ENCODE peak calls at places on chromosomes 3 and 15, in four cellular contexts. One of them, this sample, is unnamed.

GRCh38 chr3:39138804-39139415 is 14.5 kb downstream of the CSRNP1 start:
- DNase-seq in uterus: peak; percentile 51
- DNase-seq in body of pancreas: no peak
- DNase-seq in gastrocnemius medialis: peak; percentile 72
- DNase-seq in this sample: no peak

GRCh38 chr3:111582114-111582461 is 13.1 kb downstream of the ZBED2 start:
- DNase-seq in uterus: no peak
- DNase-seq in body of pancreas: no peak
- DNase-seq in gastrocnemius medialis: no peak
- DNase-seq in this sample: no peak

GRCh38 chr3:61562810-61563613 is 1.6 kb downstream of the PTPRG start:
- DNase-seq in uterus: peak; percentile 37
- DNase-seq in body of pancreas: no peak
- DNase-seq in gastrocnemius medialis: peak; percentile 28
- DNase-seq in this sample: peak; percentile 35

GRCh38 chr15:31457631-31458526 is 131.2 kb downstream of the KLF13 start:
- DNase-seq in uterus: no peak
- DNase-seq in body of pancreas: no peak
- DNase-seq in gastrocnemius medialis: no peak
- DNase-seq in this sample: no peak

GRCh38 chr3:71951842-71952241 is 166.9 kb upstream of the PROK2 start:
- DNase-seq in uterus: no peak
- DNase-seq in body of pancreas: no peak
- DNase-seq in gastrocnemius medialis: no peak
- DNase-seq in this sample: no peak

GRCh38 chr3:94967196-94967595 is 904.3 kb downstream of the NSUN3 start:
- DNase-seq in uterus: no peak
- DNase-seq in body of pancreas: no peak
- DNase-seq in gastrocnemius medialis: no peak
- DNase-seq in this sample: no peak

GRCh38 chr15:96054606-96055005 is 275.9 kb upstream of the NR2F2 start:
- DNase-seq in uterus: no peak
- DNase-seq in body of pancreas: no peak
- DNase-seq in gastrocnemius medialis: no peak
- DNase-seq in this sample: no peak

GRCh38 chr3:178618197-178618596 is 82.0 kb downstream of the KCNMB2 start:
- DNase-seq in uterus: no peak
- DNase-seq in body of pancreas: no peak
- DNase-seq in gastrocnemius medialis: no peak
- DNase-seq in this sample: no peak

GRCh38 chr3:31066999-31067398 is 172.5 kb upstream of the GADL1 start:
- DNase-seq in uterus: peak; percentile 36
- DNase-seq in body of pancreas: peak; percentile 25
- DNase-seq in gastrocnemius medialis: peak; percentile 77
- DNase-seq in this sample: no peak

GRCh38 chr3:123344175-123344908 is 104.5 kb downstream of the ADCY5 start:
- DNase-seq in uterus: no peak
- DNase-seq in body of pancreas: no peak
- DNase-seq in gastrocnemius medialis: no peak
- DNase-seq in this sample: no peak

GRCh38 chr3:30943206-30943605 is 48.7 kb upstream of the GADL1 start:
- DNase-seq in uterus: no peak
- DNase-seq in body of pancreas: no peak
- DNase-seq in gastrocnemius medialis: no peak
- DNase-seq in this sample: no peak

GRCh38 chr3:20080956-20081554 is 40.8 kb downstream of the KAT2B start:
- DNase-seq in uterus: peak; percentile 28
- DNase-seq in body of pancreas: peak; percentile 93
- DNase-seq in gastrocnemius medialis: peak; percentile 98
- DNase-seq in this sample: peak; percentile 15

GRCh38 chr3:194865595-194865994 is 179.9 kb downstream of the FAM43A start:
- DNase-seq in uterus: no peak
- DNase-seq in body of pancreas: no peak
- DNase-seq in gastrocnemius medialis: no peak
- DNase-seq in this sample: no peak

GRCh38 chr3:167830007-167830406 is 94.5 kb downstream of the SERPINI1 start:
- DNase-seq in uterus: no peak
- DNase-seq in body of pancreas: no peak
- DNase-seq in gastrocnemius medialis: no peak
- DNase-seq in this sample: no peak

GRCh38 chr15:78207110-78207458 is 27.3 kb downstream of the ACSBG1 start:
- DNase-seq in uterus: no peak
- DNase-seq in body of pancreas: peak; percentile 43
- DNase-seq in gastrocnemius medialis: no peak
- DNase-seq in this sample: peak; percentile 41

GRCh38 chr15:61339526-61339925 is 110.4 kb upstream of the RORA start:
- DNase-seq in uterus: no peak
- DNase-seq in body of pancreas: no peak
- DNase-seq in gastrocnemius medialis: no peak
- DNase-seq in this sample: no peak

GRCh38 chr3:185824467-185825378 is at the start of gene IGF2BP2:
- DNase-seq in uterus: peak; percentile 59
- DNase-seq in body of pancreas: peak; percentile 65
- DNase-seq in gastrocnemius medialis: no peak
- DNase-seq in this sample: peak; percentile 25

GRCh38 chr3:150128126-150128525 is 157.4 kb upstream of the PFN2 start:
- DNase-seq in uterus: no peak
- DNase-seq in body of pancreas: no peak
- DNase-seq in gastrocnemius medialis: no peak
- DNase-seq in this sample: no peak

GRCh38 chr3:57959407-57960173 is 48.6 kb upstream of the FLNB start:
- DNase-seq in uterus: peak; percentile 61
- DNase-seq in body of pancreas: peak; percentile 41
- DNase-seq in gastrocnemius medialis: no peak
- DNase-seq in this sample: peak; percentile 72

GRCh38 chr15:98939311-98940080 is 68.1 kb downstream of the PGPEP1L start:
- DNase-seq in uterus: no peak
- DNase-seq in body of pancreas: no peak
- DNase-seq in gastrocnemius medialis: no peak
- DNase-seq in this sample: no peak

DNA sequence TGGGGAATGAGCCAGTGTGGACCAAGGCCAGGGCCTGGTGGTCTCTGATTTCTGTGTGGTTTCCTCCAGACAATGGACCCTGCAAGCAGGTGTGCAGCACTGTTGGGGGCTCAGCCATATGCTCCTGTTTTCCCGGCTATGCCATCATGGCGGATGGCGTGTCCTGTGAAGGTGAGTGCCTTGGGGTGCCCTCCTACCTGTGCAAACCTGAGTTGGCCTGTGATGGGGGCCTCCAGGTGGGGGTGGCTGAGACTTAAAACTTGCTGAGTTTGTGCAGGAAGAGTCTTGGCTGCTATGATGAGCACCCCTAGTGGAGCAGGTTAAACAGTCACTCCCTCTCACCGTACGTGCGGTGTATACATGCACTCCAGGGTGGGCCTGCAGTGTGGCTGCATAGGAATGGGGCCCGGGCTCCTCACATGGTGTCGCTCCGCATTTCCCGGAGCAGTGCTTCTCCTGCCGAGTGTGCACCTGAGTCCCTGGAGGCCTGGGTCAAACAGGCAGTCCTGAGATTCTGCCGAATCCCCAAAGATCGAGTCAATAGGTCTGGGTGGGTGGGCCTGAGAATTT is 70.8 kb downstream of the FBLN2 start:
- DNase-seq in uterus: no peak
- DNase-seq in body of pancreas: no peak
- DNase-seq in gastrocnemius medialis: no peak
- DNase-seq in this sample: no peak
- TF ChIP-seq POLR2A in uterus: no peak
- TF ChIP-seq POLR2A in body of pancreas: no peak
- TF ChIP-seq POLR2A in gastrocnemius medialis: no peak
- TF ChIP-seq POLR2A in this sample: no peak

DNA sequence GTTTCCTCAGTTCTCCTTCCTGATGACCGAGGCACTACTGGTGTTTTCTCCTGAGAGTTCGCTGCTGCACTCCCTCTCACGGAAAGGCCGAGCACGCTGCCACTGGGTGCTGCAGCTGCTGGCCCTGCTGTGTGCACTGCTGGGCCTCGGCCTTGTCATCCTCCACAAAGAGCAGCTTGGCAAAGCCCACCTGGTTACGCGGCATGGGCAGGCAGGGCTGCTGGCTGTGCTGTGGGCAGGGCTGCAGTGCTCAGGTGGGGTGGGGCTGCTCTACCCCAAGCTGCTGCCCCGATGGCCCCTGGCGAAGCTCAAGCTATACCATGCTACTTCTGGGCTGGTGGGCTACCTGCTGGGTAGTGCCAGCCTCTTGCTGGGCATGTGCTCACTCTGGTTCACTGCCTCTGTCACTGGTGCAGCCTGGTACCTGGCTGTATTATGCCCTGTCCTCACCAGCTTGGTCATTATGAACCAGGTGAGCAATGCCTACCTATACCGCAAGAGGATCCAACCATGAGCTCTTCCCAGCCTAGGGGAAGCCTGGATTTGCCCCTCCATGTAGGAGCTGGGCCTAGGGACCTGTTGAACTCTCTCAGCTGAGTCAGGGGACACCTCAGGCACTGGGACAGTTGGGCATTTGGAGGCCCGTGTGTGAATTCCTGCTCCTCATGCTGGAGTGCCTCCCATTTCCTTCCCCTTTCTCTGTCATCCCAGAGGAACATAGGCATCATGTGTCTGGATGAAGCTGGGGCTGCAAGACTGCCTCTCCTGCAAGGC is 2.8 kb downstream of the CYB561D2 start:
- DNase-seq in uterus: no peak
- DNase-seq in body of pancreas: no peak
- DNase-seq in gastrocnemius medialis: no peak
- DNase-seq in this sample: no peak
- TF ChIP-seq POLR2A in uterus: no peak
- TF ChIP-seq POLR2A in body of pancreas: no peak
- TF ChIP-seq POLR2A in gastrocnemius medialis: no peak
- TF ChIP-seq POLR2A in this sample: no peak

GRCh38 chr3:45907769-45908705 is 21.7 kb downstream of the CCR9 start:
- DNase-seq in uterus: no peak
- DNase-seq in body of pancreas: no peak
- DNase-seq in gastrocnemius medialis: no peak
- DNase-seq in this sample: no peak
- TF ChIP-seq POLR2A in uterus: no peak
- TF ChIP-seq POLR2A in body of pancreas: no peak
- TF ChIP-seq POLR2A in gastrocnemius medialis: no peak
- TF ChIP-seq POLR2A in this sample: no peak

DNA sequence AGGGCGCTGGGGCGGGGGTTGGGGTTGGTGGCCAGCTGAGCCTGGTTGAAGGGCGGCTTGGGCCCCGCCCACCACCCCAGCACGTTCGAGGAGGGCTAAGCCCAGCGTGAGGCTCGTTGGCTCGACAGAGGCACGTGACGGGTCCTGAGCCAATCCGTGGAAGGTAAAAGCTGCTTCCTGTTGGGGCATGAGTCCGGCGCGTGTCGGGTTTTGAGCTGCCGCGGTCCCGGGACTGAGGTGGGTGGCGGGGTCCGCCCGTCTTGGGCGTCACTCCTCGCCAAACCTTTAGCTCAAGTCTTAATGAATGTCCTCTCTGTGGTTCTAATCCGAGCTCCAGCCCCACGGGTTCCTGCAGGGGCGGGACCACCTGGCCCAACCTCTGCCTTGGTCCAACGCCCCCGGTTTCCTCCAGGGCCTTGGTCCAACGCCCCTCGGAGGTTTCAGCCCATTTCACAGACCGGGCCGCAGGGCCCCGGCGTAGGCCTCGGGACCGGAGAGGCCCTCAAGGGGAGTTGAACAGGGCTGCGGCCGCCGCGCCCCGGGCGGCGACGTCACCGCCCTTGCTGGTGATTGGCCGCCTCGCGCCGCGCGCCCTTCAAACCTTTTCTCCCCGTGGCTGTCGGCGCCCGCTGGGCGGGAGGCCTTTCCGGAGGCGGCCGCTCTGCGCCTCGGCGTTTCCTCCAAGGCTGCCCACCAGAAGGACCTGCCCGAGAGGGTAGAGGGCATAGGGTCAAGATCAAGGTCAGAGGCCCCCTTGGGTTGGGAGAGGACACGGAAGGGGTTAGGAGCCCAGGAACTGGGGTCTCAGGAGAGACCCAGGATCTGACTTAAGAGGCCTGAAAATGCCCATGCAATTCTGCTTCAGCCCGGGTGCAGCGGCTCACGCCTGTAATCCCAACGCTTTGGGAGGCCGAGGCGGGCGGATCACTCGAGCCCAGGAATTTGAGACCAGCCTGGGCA is at the start of gene RCCD1:
- DNase-seq in uterus: peak; percentile 93
- DNase-seq in body of pancreas: peak; percentile 97
- DNase-seq in gastrocnemius medialis: peak; percentile 97
- DNase-seq in this sample: peak; percentile 97
- TF ChIP-seq POLR2A in uterus: peak; percentile 63
- TF ChIP-seq POLR2A in body of pancreas: peak; percentile 79
- TF ChIP-seq POLR2A in gastrocnemius medialis: peak; percentile 83
- TF ChIP-seq POLR2A in this sample: no peak

GRCh38 chr3:48663489-48664312 is 1.0 kb upstream of the CELSR3 start:
- DNase-seq in uterus: peak; percentile 83
- DNase-seq in body of pancreas: peak; percentile 90
- DNase-seq in gastrocnemius medialis: peak; percentile 69
- DNase-seq in this sample: peak; percentile 98
- TF ChIP-seq POLR2A in uterus: peak; percentile 64
- TF ChIP-seq POLR2A in body of pancreas: peak; percentile 41
- TF ChIP-seq POLR2A in gastrocnemius medialis: no peak
- TF ChIP-seq POLR2A in this sample: no peak

GRCh38 chr3:114308377-114308776 is 14.5 kb downstream of the TIGIT start:
- DNase-seq in uterus: no peak
- DNase-seq in body of pancreas: no peak
- DNase-seq in gastrocnemius medialis: no peak
- DNase-seq in this sample: no peak

GRCh38 chr3:114307841-114308228 is 14.0 kb downstream of the TIGIT start:
- DNase-seq in uterus: no peak
- DNase-seq in body of pancreas: no peak
- DNase-seq in gastrocnemius medialis: no peak
- DNase-seq in this sample: no peak

GRCh38 chr3:114308830-114309229 is 15.0 kb downstream of the TIGIT start:
- DNase-seq in uterus: no peak
- DNase-seq in body of pancreas: no peak
- DNase-seq in gastrocnemius medialis: no peak
- DNase-seq in this sample: no peak

GRCh38 chr3:114313426-114313825 is 19.6 kb downstream of the TIGIT start:
- DNase-seq in uterus: no peak
- DNase-seq in body of pancreas: no peak
- DNase-seq in gastrocnemius medialis: no peak
- DNase-seq in this sample: no peak

GRCh38 chr3:114310701-114311100 is 16.9 kb downstream of the TIGIT start:
- DNase-seq in uterus: no peak
- DNase-seq in body of pancreas: no peak
- DNase-seq in gastrocnemius medialis: no peak
- DNase-seq in this sample: no peak
- TF ChIP-seq POLR2A in uterus: no peak
- TF ChIP-seq POLR2A in body of pancreas: no peak
- TF ChIP-seq POLR2A in gastrocnemius medialis: no peak
- TF ChIP-seq POLR2A in this sample: no peak